ENCODE peak calls at places on chromosomes 1 and 21, in four cellular contexts. A is breast epithelium, E is upper lobe of left lung, N is HCT116. S is an unnamed sample.

GRCh38 chr1:55735110-55735509 is 519.9 kb upstream of the USP24 start:
- DNase-seq in A (no peak), E (no peak), N (no peak), S (no peak)

GRCh38 chr1:93661829-93662474 is 19.7 kb downstream of the BCAR3 start:
- DNase-seq in A (no peak), E (no peak), N (no peak), S (no peak)

GRCh38 chr21:41821081-41821755 is 54.4 kb upstream of the RIPK4 start:
- DNase-seq in A (no peak), E (no peak), N (no peak), S (no peak)

GRCh38 chr1:18965206-18966173 is 9.0 kb upstream of the IFFO2 start:
- DNase-seq in A (peak), E (no peak), N (no peak), S (no peak)

GRCh38 chr1:198833706-198834497 is 195.1 kb downstream of the PTPRC start:
- DNase-seq in A (no peak), E (no peak), N (no peak), S (no peak)

GRCh38 chr1:53893999-53894636 is at the start of gene DIO1:
- DNase-seq in A (no peak), E (peak), N (no peak), S (no peak)

GRCh38 chr1:71427066-71427465 is 346.2 kb upstream of the ZRANB2 start:
- DNase-seq in A (no peak), E (no peak), N (no peak), S (no peak)

GRCh38 chr1:153395136-153395685 is 4.3 kb upstream of the S100A8 start:
- DNase-seq in A (peak), E (no peak), N (no peak), S (no peak)

GRCh38 chr1:150530491-150531159 is 15.1 kb downstream of the FALEC start:
- DNase-seq in A (no peak), E (no peak), N (no peak), S (no peak)

GRCh38 chr1:45999507-45999906 is 132.9 kb downstream of the PIK3R3 start:
- DNase-seq in A (no peak), E (no peak), N (no peak), S (no peak)

GRCh38 chr1:99659755-99660210 is 13.9 kb downstream of the PALMD start:
- DNase-seq in A (peak), E (no peak), N (no peak), S (no peak)

GRCh38 chr1:91502882-91503184 is 2.2 kb downstream of the CDC7 start:
- DNase-seq in A (no peak), E (no peak), N (no peak), S (peak)

GRCh38 chr1:95509989-95510388 is 276.0 kb downstream of the RWDD3 start:
- DNase-seq in A (no peak), E (no peak), N (no peak), S (no peak)

GRCh38 chr1:187445066-187445465 is 616.3 kb downstream of the PLA2G4A start:
- DNase-seq in A (no peak), E (no peak), N (no peak), S (no peak)

GRCh38 chr21:44086636-44087425 is 20.4 kb upstream of the PWP2 start:
- DNase-seq in A (no peak), E (no peak), N (no peak), S (no peak)
- H3K4me3 ChIP-seq in A (no peak), E (no peak), N (no peak), S (no peak)

GRCh38 chr1:32685498-32685897 is 17.1 kb downstream of the SYNC start:
- DNase-seq in A (no peak), E (no peak), N (no peak), S (no peak)

GRCh38 chr1:32684167-32684811 is 18.3 kb downstream of the SYNC start:
- DNase-seq in A (peak), E (no peak), N (no peak), S (no peak)

GRCh38 chr1:32681501-32681900 is 21.1 kb downstream of the SYNC start:
- DNase-seq in A (no peak), E (no peak), N (no peak), S (no peak)

GRCh38 chr1:32681999-32682398 is 20.6 kb downstream of the SYNC start:
- DNase-seq in A (no peak), E (no peak), N (no peak), S (no peak)

DNA sequence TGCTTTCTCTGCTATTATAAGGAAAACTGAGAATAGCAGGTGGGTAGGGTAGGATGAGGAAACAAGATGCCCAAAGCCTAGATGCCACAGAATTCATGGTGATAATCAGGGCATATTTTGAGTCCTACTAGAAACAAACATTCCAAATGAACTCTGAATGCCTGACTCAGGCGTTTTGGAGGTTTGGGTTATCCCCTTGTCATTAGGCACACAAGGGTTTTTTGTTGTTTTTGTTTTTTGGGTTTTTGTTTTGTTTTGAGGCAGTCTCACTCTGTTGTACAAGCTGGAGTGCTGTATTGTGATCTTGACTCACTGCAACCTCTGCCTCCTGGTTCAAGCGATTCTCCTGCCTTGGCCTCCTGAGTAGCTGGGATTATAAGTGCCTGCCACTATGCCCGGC is 19.2 kb downstream of the SYNC start:
- DNase-seq in A (no peak), E (no peak), N (no peak), S (no peak)
- TF ChIP-seq POLR2AphosphoS5 in A (no peak), E (no peak), N (no peak), S (no peak)

GRCh38 chr1:209769956-209770355 is 14.1 kb downstream of the TRAF3IP3 start:
- DNase-seq in A (no peak), E (no peak), N (no peak), S (no peak)
- TF ChIP-seq CTCF in A (no peak), E (no peak), N (no peak), S (no peak)

GRCh38 chr1:1066403-1067283 is 7.5 kb downstream of the RNF223 start:
- DNase-seq in A (no peak), E (peak), N (no peak), S (no peak)

GRCh38 chr1:1068374-1069060 is 5.6 kb downstream of the RNF223 start:
- DNase-seq in A (peak), E (peak), N (no peak), S (no peak)

GRCh38 chr1:1069061-1069710 is 4.9 kb downstream of the RNF223 start:
- DNase-seq in A (peak), E (peak), N (peak), S (peak)

GRCh38 chr1:1067284-1068076 is 6.6 kb downstream of the RNF223 start:
- DNase-seq in A (no peak), E (peak), N (no peak), S (no peak)

DNA sequence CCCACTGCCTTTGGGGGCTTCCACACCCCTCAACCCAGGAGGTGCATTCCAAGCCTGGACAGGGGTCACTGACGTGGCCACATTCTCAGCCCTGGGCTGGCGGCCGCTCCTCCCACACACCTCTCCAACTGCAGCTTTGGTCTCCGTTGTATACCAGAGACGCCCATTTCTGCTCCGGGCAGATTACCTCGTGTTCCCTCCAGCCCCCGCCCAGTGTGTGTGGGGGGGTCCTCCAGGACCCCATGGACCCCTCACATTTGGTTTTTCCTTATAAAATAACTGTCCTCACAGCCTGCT is 6.1 kb downstream of the RNF223 start:
- DNase-seq in A (no peak), E (no peak), N (no peak), S (no peak)
- H3K4me3 ChIP-seq in A (no peak), E (peak), N (peak), S (no peak)